ENCODE peak calls at places on chromosome 11, in four cellular contexts. One of them, this sample, is unnamed.

GRCh38 chr11:103358251-103358650 is 249.0 kb downstream of the DYNC2H1 start:
- DNase-seq in left lung: no peak
- DNase-seq in body of pancreas: no peak
- DNase-seq in AG04450: no peak
- DNase-seq in this sample: no peak

GRCh38 chr11:1090600-1091331 is 16.1 kb downstream of the MUC2 start:
- DNase-seq in AG04450: no peak
- DNase-seq in body of pancreas: no peak
- DNase-seq in left lung: no peak
- DNase-seq in this sample: no peak

GRCh38 chr11:119414734-119415133 is 8.2 kb downstream of the THY1 start:
- DNase-seq in left lung: no peak
- DNase-seq in body of pancreas: no peak
- DNase-seq in AG04450: no peak
- DNase-seq in this sample: no peak

GRCh38 chr11:95714853-95715776 is 74.5 kb downstream of the FAM76B start:
- DNase-seq in AG04450: no peak
- DNase-seq in body of pancreas: no peak
- DNase-seq in left lung: no peak
- DNase-seq in this sample: no peak

GRCh38 chr11:65280646-65281045 is 18.9 kb downstream of the POLA2 start:
- DNase-seq in AG04450: no peak
- DNase-seq in left lung: no peak
- DNase-seq in body of pancreas: no peak
- DNase-seq in this sample: no peak

GRCh38 chr11:5507177-5507576 is 2.6 kb downstream of the UBQLN3 start:
- DNase-seq in AG04450: no peak
- DNase-seq in left lung: no peak
- DNase-seq in body of pancreas: no peak
- DNase-seq in this sample: no peak

GRCh38 chr11:123531325-123531724 is 101.3 kb downstream of the GRAMD1B start:
- DNase-seq in left lung: no peak
- DNase-seq in AG04450: no peak
- DNase-seq in body of pancreas: no peak
- DNase-seq in this sample: no peak

GRCh38 chr11:94563176-94563847 is 3.9 kb upstream of the PIWIL4 start:
- DNase-seq in body of pancreas: no peak
- DNase-seq in left lung: no peak
- DNase-seq in AG04450: peak; percentile 18
- DNase-seq in this sample: no peak

GRCh38 chr11:17186932-17187692 is 20.7 kb downstream of the PIK3C2A start:
- DNase-seq in AG04450: no peak
- DNase-seq in left lung: no peak
- DNase-seq in body of pancreas: no peak
- DNase-seq in this sample: no peak

GRCh38 chr11:17298302-17298701 is 21.8 kb downstream of the NUCB2 start:
- DNase-seq in body of pancreas: no peak
- DNase-seq in left lung: no peak
- DNase-seq in AG04450: no peak
- DNase-seq in this sample: no peak

GRCh38 chr11:121416909-121417567 is 35.1 kb upstream of the SORL1 start:
- DNase-seq in left lung: peak; percentile 91
- DNase-seq in body of pancreas: peak; percentile 84
- DNase-seq in AG04450: peak; percentile 15
- DNase-seq in this sample: peak; percentile 96

GRCh38 chr11:58965246-58965985 is 26.1 kb downstream of the GLYATL1 start:
- DNase-seq in left lung: no peak
- DNase-seq in AG04450: no peak
- DNase-seq in body of pancreas: no peak
- DNase-seq in this sample: no peak

GRCh38 chr11:87926250-87926970 is 248.8 kb downstream of the RAB38 start:
- DNase-seq in AG04450: no peak
- DNase-seq in body of pancreas: no peak
- DNase-seq in left lung: no peak
- DNase-seq in this sample: no peak

GRCh38 chr11:113296447-113297205 is 17.8 kb upstream of the TTC12 start:
- DNase-seq in left lung: no peak
- DNase-seq in AG04450: no peak
- DNase-seq in body of pancreas: no peak
- DNase-seq in this sample: no peak

GRCh38 chr11:1734571-1735081 is 15.8 kb downstream of the IFITM10 start:
- DNase-seq in left lung: no peak
- DNase-seq in AG04450: no peak
- DNase-seq in body of pancreas: no peak
- DNase-seq in this sample: no peak

GRCh38 chr11:100830978-100831732 is 144.1 kb downstream of the ARHGAP42 start:
- DNase-seq in left lung: no peak
- DNase-seq in AG04450: no peak
- DNase-seq in body of pancreas: no peak
- DNase-seq in this sample: no peak
- H3K4me3 ChIP-seq in left lung: no peak overlapping the region
- H3K4me3 ChIP-seq in AG04450: no peak overlapping the region
- H3K4me3 ChIP-seq in body of pancreas: no peak overlapping the region
- H3K4me3 ChIP-seq in this sample: no peak overlapping the region

GRCh38 chr11:27352781-27353180 is 10.2 kb downstream of the CCDC34 start:
- DNase-seq in AG04450: no peak
- DNase-seq in left lung: no peak
- DNase-seq in body of pancreas: no peak
- DNase-seq in this sample: no peak

GRCh38 chr11:27347949-27348879 is 14.8 kb downstream of the CCDC34 start:
- DNase-seq in AG04450: no peak
- DNase-seq in left lung: no peak
- DNase-seq in body of pancreas: no peak
- DNase-seq in this sample: no peak

GRCh38 chr11:27350503-27350902 is 12.5 kb downstream of the CCDC34 start:
- DNase-seq in AG04450: no peak
- DNase-seq in body of pancreas: no peak
- DNase-seq in left lung: no peak
- DNase-seq in this sample: no peak

GRCh38 chr11:27349919-27350318 is 13.1 kb downstream of the CCDC34 start:
- DNase-seq in AG04450: no peak
- DNase-seq in body of pancreas: no peak
- DNase-seq in left lung: no peak
- DNase-seq in this sample: no peak

GRCh38 chr11:27347361-27347760 is 15.7 kb downstream of the CCDC34 start:
- DNase-seq in left lung: no peak
- DNase-seq in body of pancreas: no peak
- DNase-seq in AG04450: no peak
- DNase-seq in this sample: no peak
- H3K27me3 ChIP-seq in left lung: no peaks in the 10 kb centered on the region
- H3K27me3 ChIP-seq in body of pancreas: no peaks in the 10 kb centered on the region
- H3K27me3 ChIP-seq in AG04450: no peaks in the 10 kb centered on the region
- H3K27me3 ChIP-seq in this sample: no peaks in the 10 kb centered on the region

GRCh38 chr11:111335596-111335995 is 37.2 kb downstream of the POU2AF3 start:
- DNase-seq in left lung: no peak
- DNase-seq in AG04450: no peak
- DNase-seq in body of pancreas: no peak
- DNase-seq in this sample: no peak
- H3K4me3 ChIP-seq in left lung: no peak overlapping the region
- H3K4me3 ChIP-seq in AG04450: no peak overlapping the region
- H3K4me3 ChIP-seq in body of pancreas: no peak overlapping the region
- H3K4me3 ChIP-seq in this sample: no peak overlapping the region

GRCh38 chr11:75240381-75241035 is at the start of gene TPBGL:
- DNase-seq in AG04450: no peak
- DNase-seq in body of pancreas: no peak
- DNase-seq in left lung: peak; percentile 41
- DNase-seq in this sample: no peak
- H3K27me3 ChIP-seq in AG04450: peaks cover 59% of the 10 kb centered on the region
- H3K27me3 ChIP-seq in body of pancreas: no peaks in the 10 kb centered on the region
- H3K27me3 ChIP-seq in left lung: peaks cover 93% of the 10 kb centered on the region
- H3K27me3 ChIP-seq in this sample: no peaks in the 10 kb centered on the region

GRCh38 chr11:130101661-130102060 is 32.0 kb downstream of the APLP2 start:
- DNase-seq in body of pancreas: no peak
- DNase-seq in left lung: no peak
- DNase-seq in AG04450: no peak
- DNase-seq in this sample: no peak
- H3K4me3 ChIP-seq in body of pancreas: no peak overlapping the region
- H3K4me3 ChIP-seq in left lung: no peak overlapping the region
- H3K4me3 ChIP-seq in AG04450: no peak overlapping the region
- H3K4me3 ChIP-seq in this sample: no peak overlapping the region

This sample was measured in DND-41.